ENCODE peak calls at places on chromosomes 13 and 19, in ten cellular contexts. One of them, this sample, is unnamed.

GRCh38 chr19:7444042-7444441 is 44.8 kb downstream of the PEX11G start:
- DNase-seq in Peyer's patch: no peak
- DNase-seq in amniotic epithelial cell: no peak
- DNase-seq in H7: peak; percentile 40
- DNase-seq in BJ: no peak
- DNase-seq in LHCN-M2: no peak
- DNase-seq in NCI-H748 treated with DMSO at 0.1 percent for 48 hours: no peak
- DNase-seq in NCI-H460: no peak
- DNase-seq in NCI-H2171: no peak
- DNase-seq in stimulated activated CD4-positive, alpha-beta T cell treated with anti-CD3 and anti-CD28 coated beads, TNF-alpha, amount 100 ng/mL, for 48 hours: no peak
- DNase-seq in this sample: no peak

GRCh38 chr19:32624410-32624809 is 43.4 kb downstream of the PDCD5 start:
- DNase-seq in NCI-H460: no peak
- DNase-seq in H7: no peak
- DNase-seq in BJ: no peak
- DNase-seq in NCI-H748 treated with DMSO at 0.1 percent for 48 hours: no peak
- DNase-seq in NCI-H2171: no peak
- DNase-seq in amniotic epithelial cell: peak; percentile 42
- DNase-seq in LHCN-M2: no peak
- DNase-seq in Peyer's patch: no peak
- DNase-seq in stimulated activated CD4-positive, alpha-beta T cell treated with anti-CD3 and anti-CD28 coated beads, TNF-alpha, amount 100 ng/mL, for 48 hours: no peak
- DNase-seq in this sample: no peak

GRCh38 chr13:113904411-113904810 is 40.5 kb upstream of the GAS6 start:
- DNase-seq in NCI-H460: peak; percentile 36
- DNase-seq in LHCN-M2: peak; percentile 52
- DNase-seq in stimulated activated CD4-positive, alpha-beta T cell treated with anti-CD3 and anti-CD28 coated beads, TNF-alpha, amount 100 ng/mL, for 48 hours: no peak
- DNase-seq in H7: peak; percentile 80
- DNase-seq in NCI-H748 treated with DMSO at 0.1 percent for 48 hours: no peak
- DNase-seq in BJ: no peak
- DNase-seq in amniotic epithelial cell: peak; percentile 86
- DNase-seq in Peyer's patch: peak; percentile 82
- DNase-seq in NCI-H2171: no peak
- DNase-seq in this sample: no peak

GRCh38 chr13:20414475-20415287 is 111.0 kb downstream of the CRYL1 start:
- DNase-seq in LHCN-M2: no peak
- DNase-seq in NCI-H748 treated with DMSO at 0.1 percent for 48 hours: no peak
- DNase-seq in Peyer's patch: no peak
- DNase-seq in NCI-H2171: no peak
- DNase-seq in NCI-H460: no peak
- DNase-seq in stimulated activated CD4-positive, alpha-beta T cell treated with anti-CD3 and anti-CD28 coated beads, TNF-alpha, amount 100 ng/mL, for 48 hours: no peak
- DNase-seq in H7: peak; percentile 84
- DNase-seq in BJ: no peak
- DNase-seq in amniotic epithelial cell: no peak
- DNase-seq in this sample: no peak

GRCh38 chr19:18118420-18119242 is 21.1 kb downstream of the MAST3 start:
- DNase-seq in NCI-H460: no peak
- DNase-seq in stimulated activated CD4-positive, alpha-beta T cell treated with anti-CD3 and anti-CD28 coated beads, TNF-alpha, amount 100 ng/mL, for 48 hours: no peak
- DNase-seq in H7: peak; percentile 42
- DNase-seq in NCI-H2171: no peak
- DNase-seq in NCI-H748 treated with DMSO at 0.1 percent for 48 hours: no peak
- DNase-seq in Peyer's patch: no peak
- DNase-seq in LHCN-M2: no peak
- DNase-seq in amniotic epithelial cell: no peak
- DNase-seq in BJ: no peak
- DNase-seq in this sample: no peak

GRCh38 chr19:10086904-10087256 is 763 bp downstream of the SHFL start:
- DNase-seq in BJ: no peak
- DNase-seq in NCI-H748 treated with DMSO at 0.1 percent for 48 hours: no peak
- DNase-seq in NCI-H2171: no peak
- DNase-seq in amniotic epithelial cell: no peak
- DNase-seq in LHCN-M2: no peak
- DNase-seq in Peyer's patch: no peak
- DNase-seq in H7: no peak
- DNase-seq in stimulated activated CD4-positive, alpha-beta T cell treated with anti-CD3 and anti-CD28 coated beads, TNF-alpha, amount 100 ng/mL, for 48 hours: no peak
- DNase-seq in NCI-H460: no peak
- DNase-seq in this sample: no peak

GRCh38 chr19:1057185-1057857 is 9.6 kb upstream of the ARHGAP45 start:
- DNase-seq in stimulated activated CD4-positive, alpha-beta T cell treated with anti-CD3 and anti-CD28 coated beads, TNF-alpha, amount 100 ng/mL, for 48 hours: no peak
- DNase-seq in NCI-H460: peak; percentile 22
- DNase-seq in BJ: no peak
- DNase-seq in LHCN-M2: peak; percentile 71
- DNase-seq in amniotic epithelial cell: peak; percentile 76
- DNase-seq in Peyer's patch: no peak
- DNase-seq in H7: no peak
- DNase-seq in NCI-H748 treated with DMSO at 0.1 percent for 48 hours: no peak
- DNase-seq in NCI-H2171: peak; percentile 70
- DNase-seq in this sample: no peak

GRCh38 chr19:36775768-36776167 is 3.2 kb upstream of the ZNF850 start:
- DNase-seq in Peyer's patch: no peak
- DNase-seq in stimulated activated CD4-positive, alpha-beta T cell treated with anti-CD3 and anti-CD28 coated beads, TNF-alpha, amount 100 ng/mL, for 48 hours: no peak
- DNase-seq in NCI-H748 treated with DMSO at 0.1 percent for 48 hours: no peak
- DNase-seq in NCI-H2171: no peak
- DNase-seq in H7: no peak
- DNase-seq in NCI-H460: no peak
- DNase-seq in amniotic epithelial cell: no peak
- DNase-seq in LHCN-M2: no peak
- DNase-seq in BJ: no peak
- DNase-seq in this sample: no peak

GRCh38 chr19:33502991-33503790 is 18.4 kb downstream of the PEPD start:
- DNase-seq in amniotic epithelial cell: no peak
- DNase-seq in H7: peak; percentile 41
- DNase-seq in NCI-H748 treated with DMSO at 0.1 percent for 48 hours: no peak
- DNase-seq in Peyer's patch: no peak
- DNase-seq in NCI-H460: no peak
- DNase-seq in NCI-H2171: no peak
- DNase-seq in stimulated activated CD4-positive, alpha-beta T cell treated with anti-CD3 and anti-CD28 coated beads, TNF-alpha, amount 100 ng/mL, for 48 hours: no peak
- DNase-seq in LHCN-M2: no peak
- DNase-seq in BJ: no peak
- DNase-seq in this sample: no peak

GRCh38 chr13:35143123-35143522 is 201.1 kb downstream of the NBEA start:
- DNase-seq in stimulated activated CD4-positive, alpha-beta T cell treated with anti-CD3 and anti-CD28 coated beads, TNF-alpha, amount 100 ng/mL, for 48 hours: no peak
- DNase-seq in NCI-H2171: no peak
- DNase-seq in BJ: no peak
- DNase-seq in amniotic epithelial cell: no peak
- DNase-seq in Peyer's patch: no peak
- DNase-seq in H7: no peak
- DNase-seq in LHCN-M2: no peak
- DNase-seq in NCI-H460: no peak
- DNase-seq in NCI-H748 treated with DMSO at 0.1 percent for 48 hours: no peak
- DNase-seq in this sample: no peak

GRCh38 chr13:49908637-49909036 is 27.5 kb downstream of the SPRYD7 start:
- DNase-seq in LHCN-M2: no peak
- DNase-seq in Peyer's patch: no peak
- DNase-seq in H7: no peak
- DNase-seq in stimulated activated CD4-positive, alpha-beta T cell treated with anti-CD3 and anti-CD28 coated beads, TNF-alpha, amount 100 ng/mL, for 48 hours: no peak
- DNase-seq in BJ: no peak
- DNase-seq in amniotic epithelial cell: no peak
- DNase-seq in NCI-H748 treated with DMSO at 0.1 percent for 48 hours: no peak
- DNase-seq in NCI-H2171: no peak
- DNase-seq in NCI-H460: no peak
- DNase-seq in this sample: no peak

GRCh38 chr13:42284068-42284467 is 12.1 kb downstream of the AKAP11 start:
- DNase-seq in NCI-H460: no peak
- DNase-seq in Peyer's patch: no peak
- DNase-seq in NCI-H2171: no peak
- DNase-seq in LHCN-M2: no peak
- DNase-seq in stimulated activated CD4-positive, alpha-beta T cell treated with anti-CD3 and anti-CD28 coated beads, TNF-alpha, amount 100 ng/mL, for 48 hours: no peak
- DNase-seq in amniotic epithelial cell: no peak
- DNase-seq in NCI-H748 treated with DMSO at 0.1 percent for 48 hours: no peak
- DNase-seq in BJ: no peak
- DNase-seq in H7: no peak
- DNase-seq in this sample: no peak

GRCh38 chr19:10501971-10502523 is 1.1 kb downstream of the KEAP1 start:
- DNase-seq in Peyer's patch: peak; percentile 86
- DNase-seq in NCI-H2171: no peak
- DNase-seq in NCI-H748 treated with DMSO at 0.1 percent for 48 hours: peak; percentile 9
- DNase-seq in NCI-H460: peak; percentile 50
- DNase-seq in LHCN-M2: peak; percentile 63
- DNase-seq in H7: peak; percentile 86
- DNase-seq in stimulated activated CD4-positive, alpha-beta T cell treated with anti-CD3 and anti-CD28 coated beads, TNF-alpha, amount 100 ng/mL, for 48 hours: no peak
- DNase-seq in BJ: no peak
- DNase-seq in amniotic epithelial cell: peak; percentile 40
- DNase-seq in this sample: no peak

GRCh38 chr13:46667687-46668281 is 114.8 kb downstream of the LRCH1 start:
- DNase-seq in BJ: no peak
- DNase-seq in Peyer's patch: no peak
- DNase-seq in H7: no peak
- DNase-seq in NCI-H460: no peak
- DNase-seq in LHCN-M2: peak; percentile 12
- DNase-seq in NCI-H2171: no peak
- DNase-seq in amniotic epithelial cell: no peak
- DNase-seq in NCI-H748 treated with DMSO at 0.1 percent for 48 hours: no peak
- DNase-seq in stimulated activated CD4-positive, alpha-beta T cell treated with anti-CD3 and anti-CD28 coated beads, TNF-alpha, amount 100 ng/mL, for 48 hours: no peak
- DNase-seq in this sample: no peak

GRCh38 chr13:73065665-73066350 is 7.0 kb downstream of the KLF5 start:
- DNase-seq in NCI-H2171: no peak
- DNase-seq in H7: no peak
- DNase-seq in Peyer's patch: peak; percentile 68
- DNase-seq in LHCN-M2: no peak
- DNase-seq in NCI-H460: no peak
- DNase-seq in NCI-H748 treated with DMSO at 0.1 percent for 48 hours: peak; percentile 99
- DNase-seq in amniotic epithelial cell: no peak
- DNase-seq in BJ: no peak
- DNase-seq in stimulated activated CD4-positive, alpha-beta T cell treated with anti-CD3 and anti-CD28 coated beads, TNF-alpha, amount 100 ng/mL, for 48 hours: no peak
- DNase-seq in this sample: no peak

GRCh38 chr13:35514801-35515502 is 38.5 kb upstream of the MAB21L1 start:
- DNase-seq in BJ: no peak
- DNase-seq in NCI-H748 treated with DMSO at 0.1 percent for 48 hours: peak; percentile 25
- DNase-seq in H7: no peak
- DNase-seq in amniotic epithelial cell: no peak
- DNase-seq in stimulated activated CD4-positive, alpha-beta T cell treated with anti-CD3 and anti-CD28 coated beads, TNF-alpha, amount 100 ng/mL, for 48 hours: no peak
- DNase-seq in NCI-H460: no peak
- DNase-seq in Peyer's patch: no peak
- DNase-seq in LHCN-M2: no peak
- DNase-seq in NCI-H2171: no peak
- DNase-seq in this sample: peak; percentile 92

GRCh38 chr19:49567722-49568454 is 12.5 kb downstream of the NOSIP start:
- DNase-seq in H7: peak; percentile 16
- DNase-seq in amniotic epithelial cell: peak; percentile 84
- DNase-seq in NCI-H748 treated with DMSO at 0.1 percent for 48 hours: no peak
- DNase-seq in BJ: no peak
- DNase-seq in NCI-H2171: no peak
- DNase-seq in stimulated activated CD4-positive, alpha-beta T cell treated with anti-CD3 and anti-CD28 coated beads, TNF-alpha, amount 100 ng/mL, for 48 hours: no peak
- DNase-seq in LHCN-M2: no peak
- DNase-seq in Peyer's patch: peak; percentile 67
- DNase-seq in NCI-H460: no peak
- DNase-seq in this sample: no peak

GRCh38 chr19:58575183-58576041 is 2.3 kb upstream of the MZF1 start:
- DNase-seq in NCI-H748 treated with DMSO at 0.1 percent for 48 hours: no peak
- DNase-seq in NCI-H460: peak; percentile 76
- DNase-seq in LHCN-M2: peak; percentile 91
- DNase-seq in BJ: peak; percentile 59
- DNase-seq in amniotic epithelial cell: peak; percentile 86
- DNase-seq in Peyer's patch: peak; percentile 94
- DNase-seq in stimulated activated CD4-positive, alpha-beta T cell treated with anti-CD3 and anti-CD28 coated beads, TNF-alpha, amount 100 ng/mL, for 48 hours: no peak
- DNase-seq in H7: peak; percentile 96
- DNase-seq in NCI-H2171: no peak
- DNase-seq in this sample: no peak

This sample was measured in NCI-H2227 treated with DMSO at 0.1 percent for 48 hours.